ENCODE peak calls at places on chromosomes 13 and 19, in nine cellular contexts. T is globus pallidus, Z is T follicular helper cell, L is SJSA1, Q is activated T-cell treated with anti-CD3 and anti-CD28 coated beads for 1 hour, K is GM03348, W is fibroblast of the aortic adventitia, Y is GM23248, P is BJ. M is an unnamed sample.

GRCh38 chr19:20247016-20247683 is 80.1 kb downstream of the ZNF486 start:
- DNase-seq in T (peak), Z (peak), L (no peak), Q (peak), K (peak), W (peak), Y (peak), P (no peak), M (no peak)

GRCh38 chr13:50382511-50382910 is 367.3 kb downstream of the KCNRG start:
- DNase-seq in T (no peak), Z (no peak), L (no peak), Q (no peak), K (no peak), W (no peak), Y (no peak), P (no peak), M (no peak)

GRCh38 chr13:27300941-27301586 is 30.4 kb downstream of the RASL11A start:
- DNase-seq in T (no peak), Z (no peak), L (no peak), Q (no peak), K (no peak), W (no peak), Y (no peak), P (no peak), M (no peak)

GRCh38 chr13:105338044-105338443 is 1197.4 kb downstream of the EFNB2 start:
- DNase-seq in T (no peak), Z (no peak), L (no peak), Q (no peak), K (no peak), W (no peak), Y (no peak), P (no peak), M (no peak)

GRCh38 chr13:47092202-47092601 is 195.3 kb upstream of the HTR2A start:
- DNase-seq in T (no peak), Z (no peak), L (no peak), Q (no peak), K (no peak), W (no peak), Y (no peak), P (no peak), M (no peak)

GRCh38 chr13:72295173-72295572 is 428.2 kb upstream of the DACH1 start:
- DNase-seq in T (no peak), Z (no peak), L (peak), Q (no peak), K (no peak), W (peak), Y (no peak), P (no peak), M (no peak)

GRCh38 chr19:14369399-14370168 is 11.7 kb upstream of the ADGRE5 start:
- DNase-seq in T (no peak), Z (peak), L (no peak), Q (peak), K (peak), W (peak), Y (peak), P (no peak), M (peak)

GRCh38 chr19:6802336-6803035 is 30.0 kb downstream of the VAV1 start:
- DNase-seq in T (peak), Z (peak), L (no peak), Q (peak), K (no peak), W (no peak), Y (no peak), P (no peak), M (peak)

GRCh38 chr19:40147693-40148347 is 43.4 kb upstream of the MAP3K10 start:
- DNase-seq in T (no peak), Z (no peak), L (peak), Q (no peak), K (peak), W (peak), Y (peak), P (peak), M (no peak)

GRCh38 chr19:52935434-52935833 is 12.2 kb upstream of the ZNF888 start:
- DNase-seq in T (no peak), Z (no peak), L (peak), Q (no peak), K (no peak), W (no peak), Y (no peak), P (no peak), M (no peak)

GRCh38 chr19:55229145-55229788 is 704 bp upstream of the TMEM86B start:
- DNase-seq in T (no peak), Z (no peak), L (no peak), Q (no peak), K (no peak), W (no peak), Y (no peak), P (no peak), M (no peak)

GRCh38 chr13:99996177-99996705 is 14.7 kb downstream of the ZIC2 start:
- DNase-seq in T (no peak), Z (no peak), L (no peak), Q (no peak), K (no peak), W (no peak), Y (no peak), P (no peak), M (no peak)

GRCh38 chr19:34320277-34320676 is 44.7 kb upstream of the GPI start:
- DNase-seq in T (peak), Z (no peak), L (no peak), Q (no peak), K (no peak), W (no peak), Y (no peak), P (no peak), M (no peak)

GRCh38 chr13:105170438-105170837 is 1365.0 kb downstream of the EFNB2 start:
- DNase-seq in T (no peak), Z (no peak), L (no peak), Q (no peak), K (no peak), W (no peak), Y (no peak), P (no peak), M (no peak)

M was measured in ascending aorta.